ENCODE peak calls at places on chromosomes 3 and 15, in seven cellular contexts. F is transverse colon; K is activated T-cell treated with anti-CD3 and anti-CD28 coated beads for 24 hours; A is T-cell; V is right atrium auricular region; N is stimulated activated CD8-positive, alpha-beta memory T cell treated with anti-CD3 and anti-CD28 coated beads, Interleukin-7, amount 100 ng/mL, for 1 hour; D is CD4-positive, alpha-beta T cell. C is an unnamed sample.

GRCh38 chr15:80317389-80318169 is 65.6 kb upstream of the CTXND1 start:
- DNase-seq in V (peak), D (no peak), A (no peak), N (no peak), K (no peak), F (no peak), C (no peak)

GRCh38 chr3:108590443-108590842 is 921 bp downstream of the DZIP3 start:
- DNase-seq in A (no peak), K (no peak), N (no peak), F (no peak), D (no peak), V (no peak), C (no peak)

GRCh38 chr3:153173758-153174516 is 11.9 kb downstream of the RAP2B start:
- DNase-seq in K (no peak), A (no peak), F (no peak), V (no peak), N (no peak), D (no peak), C (no peak)

GRCh38 chr3:161221881-161222600 is 930 bp downstream of the NMD3 start:
- DNase-seq in V (no peak), K (no peak), A (no peak), N (no peak), F (peak), D (no peak), C (no peak)

GRCh38 chr3:69890094-69890493 is 109.4 kb upstream of the SAMMSON start:
- DNase-seq in N (no peak), D (no peak), K (no peak), F (no peak), V (no peak), A (no peak), C (peak)

GRCh38 chr15:76059320-76060097 is at the start of gene TMEM266:
- DNase-seq in N (no peak), A (peak), F (peak), V (no peak), D (no peak), K (no peak), C (peak)

GRCh38 chr3:29346828-29347227 is 66.0 kb downstream of the RBMS3 start:
- DNase-seq in V (no peak), A (no peak), N (no peak), F (no peak), K (no peak), D (no peak), C (no peak)

GRCh38 chr3:115486880-115487279 is 136.4 kb upstream of the GAP43 start:
- DNase-seq in F (no peak), A (no peak), K (no peak), D (no peak), N (no peak), V (no peak), C (no peak)

GRCh38 chr3:159620281-159620680 is 368.4 kb upstream of the IL12A start:
- DNase-seq in N (no peak), A (no peak), D (no peak), K (no peak), V (no peak), F (no peak), C (no peak)

GRCh38 chr3:11389570-11390268 is 117.5 kb downstream of the ATG7 start:
- DNase-seq in F (no peak), V (no peak), K (no peak), N (no peak), D (no peak), A (no peak), C (no peak)

GRCh38 chr3:170536712-170537111 is 49.2 kb downstream of the SLC7A14 start:
- DNase-seq in N (no peak), V (no peak), D (no peak), F (no peak), K (no peak), A (no peak), C (no peak)

GRCh38 chr15:92596623-92597022 is 59.0 kb downstream of the FAM174B start:
- DNase-seq in D (no peak), A (no peak), V (no peak), K (no peak), F (no peak), N (no peak), C (no peak)

GRCh38 chr3:86245360-86245759 is 745.6 kb downstream of the VGLL3 start:
- DNase-seq in N (no peak), F (no peak), D (no peak), V (no peak), A (no peak), K (no peak), C (no peak)